ENCODE peak calls at places on chromosomes 4 and X, in five cellular contexts. Y is K562, A is HepG2, U is A549, J is GM12878. I is an unnamed sample.

GRCh38 chrX:18883234-18883960 is 100.5 kb downstream of the PHKA2 start:
- DNase-seq in Y (no peak), A (peak), U (peak), J (no peak), I (peak)

GRCh38 chr4:3217266-3217665 is 31.7 kb upstream of the MSANTD1 start:
- DNase-seq in Y (no peak), A (no peak), U (no peak), J (no peak), I (no peak)

GRCh38 chr4:25486171-25486570 is 109.1 kb downstream of the ANAPC4 start:
- DNase-seq in Y (no peak), A (peak), U (peak), J (no peak), I (peak)

GRCh38 chr4:174749091-174749490 is 80.0 kb downstream of the GLRA3 start:
- DNase-seq in Y (no peak), A (no peak), U (no peak), J (no peak), I (no peak)

GRCh38 chrX:13689519-13690211 is 737 bp downstream of the RAB9A start:
- DNase-seq in Y (no peak), A (no peak), U (no peak), J (no peak), I (peak)

GRCh38 chr4:8819421-8820177 is 52.0 kb downstream of the HMX1 start:
- DNase-seq in Y (no peak), A (no peak), U (no peak), J (no peak), I (peak)

GRCh38 chr4:10237131-10237530 is 120.5 kb upstream of the WDR1 start:
- DNase-seq in Y (no peak), A (no peak), U (no peak), J (no peak), I (no peak)

GRCh38 chr4:69875576-69875975 is 15.6 kb upstream of the SULT1E1 start:
- DNase-seq in Y (no peak), A (no peak), U (no peak), J (no peak), I (no peak)

GRCh38 chr4:13159041-13159620 is 325.0 kb downstream of the RAB28 start:
- DNase-seq in Y (no peak), A (peak), U (no peak), J (no peak), I (no peak)

GRCh38 chr4:149031399-149031798 is 589.2 kb upstream of the NR3C2 start:
- DNase-seq in Y (no peak), A (peak), U (no peak), J (no peak), I (peak)

GRCh38 chr4:17859793-17860406 is 49.1 kb downstream of the NCAPG start:
- DNase-seq in Y (no peak), A (peak), U (no peak), J (no peak), I (no peak)

GRCh38 chr4:48683784-48684666 is 96.1 kb downstream of the FRYL start:
- DNase-seq in Y (peak), A (no peak), U (no peak), J (no peak), I (no peak)

GRCh38 chrX:125266153-125266660 is 53.5 kb upstream of the TEX13C start:
- DNase-seq in Y (no peak), A (no peak), U (no peak), J (no peak), I (peak)

GRCh38 chr4:176784816-176785215 is 7.9 kb downstream of the VEGFC start:
- DNase-seq in Y (no peak), A (no peak), U (no peak), J (no peak), I (no peak)

GRCh38 chr4:122170775-122171174 is 18.6 kb downstream of the BLTP1 start:
- DNase-seq in Y (no peak), A (no peak), U (no peak), J (no peak), I (no peak)

GRCh38 chr4:146709956-146710355 is 71.3 kb downstream of the POU4F2 start:
- DNase-seq in Y (no peak), A (no peak), U (no peak), J (no peak), I (no peak)

GRCh38 chr4:138938371-138938699 is 77.2 kb upstream of the NOCT start:
- DNase-seq in Y (peak), A (peak), U (peak), J (no peak), I (peak)

GRCh38 chrX:121028419-121028818 is 19.0 kb upstream of the GLUD2 start:
- DNase-seq in Y (no peak), A (no peak), U (no peak), J (no peak), I (no peak)

GRCh38 chr4:150588341-150588740 is 6.4 kb downstream of the MAB21L2 start:
- DNase-seq in Y (no peak), A (no peak), U (no peak), J (no peak), I (no peak)

GRCh38 chrX:3145716-3146115 is 104.4 kb downstream of the ARSF start:
- DNase-seq in Y (no peak), A (no peak), U (no peak), J (no peak), I (no peak)

GRCh38 chr4:75950416-75950815 is 9.6 kb upstream of the NAAA start:
- DNase-seq in Y (no peak), A (no peak), U (no peak), J (no peak), I (no peak)

GRCh38 chrX:31070057-31070468 is 1.8 kb downstream of the FTHL17 start:
- DNase-seq in Y (no peak), A (no peak), U (no peak), J (peak), I (no peak)

GRCh38 chrX:2487366-2487765 is 13.4 kb downstream of the DHRSX start:
- DNase-seq in Y (no peak), A (no peak), U (no peak), J (no peak), I (no peak)

GRCh38 chr4:32022071-32022470 is 1301.9 kb downstream of the PCDH7 start:
- DNase-seq in Y (peak), A (no peak), U (peak), J (no peak), I (no peak)

GRCh38 chrX:2628751-2629315 is 62.3 kb upstream of the CD99 start:
- DNase-seq in Y (peak), A (peak), U (peak), J (no peak), I (no peak)

GRCh38 chrX:6095469-6095868 is 133.2 kb downstream of the NLGN4X start:
- DNase-seq in Y (no peak), A (no peak), U (peak), J (no peak), I (peak)

GRCh38 chr4:1321486-1321885 is 25.5 kb upstream of the UVSSA start:
- DNase-seq in Y (no peak), A (no peak), U (no peak), J (no peak), I (no peak)

GRCh38 chr4:123545569-123546122 is 149.1 kb downstream of the SPRY1 start:
- DNase-seq in Y (no peak), A (peak), U (no peak), J (no peak), I (peak)

GRCh38 chr4:140186651-140187315 is 32.8 kb upstream of the MAML3 start:
- DNase-seq in Y (no peak), A (no peak), U (peak), J (no peak), I (no peak)

GRCh38 chr4:1683903-1684755 is at the start of gene FAM53A:
- DNase-seq in Y (peak), A (peak), U (peak), J (peak), I (peak)

GRCh38 chr4:7828011-7828720 is 111.5 kb downstream of the AFAP1 start:
- DNase-seq in Y (no peak), A (no peak), U (no peak), J (no peak), I (peak)

GRCh38 chrX:44748014-44748413 is 95.8 kb upstream of the DUSP21 start:
- DNase-seq in Y (no peak), A (no peak), U (peak), J (no peak), I (no peak)

GRCh38 chr4:61866357-61867030 is 666.4 kb downstream of the ADGRL3 start:
- DNase-seq in Y (no peak), A (no peak), U (no peak), J (no peak), I (no peak)

GRCh38 chr4:56245547-56246229 is 141.6 kb downstream of the AASDH start:
- DNase-seq in Y (no peak), A (peak), U (peak), J (no peak), I (peak)

GRCh38 chrX:78199851-78200250 is 60.4 kb upstream of the TAF9B start:
- DNase-seq in Y (peak), A (peak), U (peak), J (no peak), I (peak)

GRCh38 chr4:103936653-103937145 is 216.9 kb upstream of the TACR3 start:
- DNase-seq in Y (no peak), A (no peak), U (no peak), J (no peak), I (no peak)

GRCh38 chr4:81030617-81031388 is at the start of gene BMP3:
- DNase-seq in Y (no peak), A (no peak), U (peak), J (no peak), I (peak)

GRCh38 chrX:22795680-22796079 is 204.1 kb upstream of the DDX53 start:
- DNase-seq in Y (no peak), A (no peak), U (no peak), J (no peak), I (no peak)

DNA sequence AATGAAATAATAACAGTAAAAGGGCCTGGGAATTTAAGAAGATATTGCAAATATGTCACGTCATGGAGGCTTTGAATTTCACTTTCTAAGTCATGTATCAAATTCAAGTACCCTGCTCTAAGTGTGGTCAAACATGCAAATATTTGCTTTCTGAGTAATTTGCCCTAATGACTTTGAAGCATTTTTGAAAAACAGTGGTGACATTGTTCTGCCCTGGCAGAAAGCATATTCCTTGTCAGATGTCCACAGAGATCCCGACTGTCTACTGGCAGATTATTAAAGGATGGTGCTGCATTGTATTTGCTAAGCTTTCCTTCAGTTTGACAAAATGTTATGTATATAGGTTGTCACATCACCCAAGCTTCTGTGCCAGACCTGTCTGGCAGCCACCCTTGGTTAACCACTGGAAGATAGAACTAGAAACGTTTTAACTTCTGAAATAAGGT is 92.5 kb downstream of the ANK2 start:
- DNase-seq in Y (no peak), A (peak), U (peak), J (no peak), I (no peak)
- H3K4me2 ChIP-seq in Y (no peak), A (peak), U (peak), J (no peak), I (no peak)

GRCh38 chr4:57249083-57249482 is 138.9 kb upstream of the IGFBP7 start:
- DNase-seq in Y (no peak), A (no peak), U (no peak), J (no peak), I (no peak)
- TF ChIP-seq JUNB in Y (no peak), A (no peak), U (no peak), J (no peak), I (no peak)

DNA sequence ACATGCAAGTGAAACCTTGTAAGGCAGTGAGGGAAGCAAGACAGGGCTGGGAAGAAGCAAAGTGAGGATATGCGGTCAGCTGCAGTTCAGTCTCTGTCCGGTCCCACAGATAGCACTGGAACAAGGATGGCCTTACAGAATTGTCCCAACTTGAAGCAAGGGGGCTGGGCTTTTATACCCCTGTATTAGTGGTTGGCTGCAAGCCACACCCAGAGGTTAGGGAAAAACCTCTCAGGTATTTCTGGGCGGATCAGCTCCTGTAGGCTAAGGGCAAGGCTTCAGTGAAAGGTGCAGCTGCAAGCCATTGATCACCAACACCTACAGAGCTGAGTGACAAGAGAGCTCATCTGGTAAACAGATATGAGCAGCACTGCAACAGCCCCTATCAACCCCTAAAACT is 89.0 kb downstream of the KDR start:
- DNase-seq in Y (no peak), A (no peak), U (no peak), J (no peak), I (peak)
- H3K4me2 ChIP-seq in Y (no peak), A (no peak), U (no peak), J (no peak), I (no peak)

GRCh38 chr4:112377701-112378620 is 80.8 kb downstream of the ALPK1 start:
- DNase-seq in Y (no peak), A (no peak), U (no peak), J (no peak), I (no peak)
- TF ChIP-seq JUNB in Y (no peak), A (no peak), U (no peak), J (no peak), I (no peak)

DNA sequence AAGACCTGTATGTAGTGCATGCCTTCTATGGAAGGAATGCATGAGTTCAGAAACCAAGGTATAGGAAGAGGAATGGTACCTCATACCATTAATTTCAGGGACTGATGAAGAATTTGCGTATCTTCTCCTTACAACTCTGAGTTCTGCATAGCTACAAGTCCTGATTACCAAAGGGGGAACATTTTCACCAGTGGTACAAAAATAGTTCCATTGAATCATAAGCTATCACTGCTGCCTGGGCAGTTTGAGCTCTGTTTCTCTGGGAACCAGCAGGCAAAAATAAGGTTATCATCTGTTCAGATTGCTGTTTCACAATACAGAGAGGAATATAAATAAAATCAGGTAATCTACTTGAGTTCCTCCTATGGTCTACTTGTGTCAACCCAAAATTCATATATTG is 77.9 kb upstream of the GNPDA2 start:
- DNase-seq in Y (no peak), A (no peak), U (no peak), J (no peak), I (no peak)
- H3K4me2 ChIP-seq in Y (no peak), A (no peak), U (no peak), J (no peak), I (no peak)

DNA sequence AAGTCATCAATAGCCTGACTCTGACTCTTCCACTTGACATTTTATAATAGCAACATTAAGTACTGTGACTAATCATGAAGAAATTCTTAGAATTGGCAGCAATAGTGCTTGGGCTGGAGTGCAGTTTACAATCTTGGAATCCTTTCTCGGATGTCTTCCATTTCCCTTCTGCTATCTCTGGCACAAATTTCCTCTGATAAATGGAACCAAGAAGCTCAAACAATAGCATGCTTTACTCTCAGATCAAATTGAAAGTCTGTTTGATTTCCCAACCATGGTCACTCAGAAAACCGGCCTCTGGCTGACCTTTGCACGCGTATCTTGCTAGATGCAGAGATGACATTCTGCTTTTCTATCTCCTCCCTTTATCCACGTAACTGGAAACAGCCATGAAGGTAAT is 99.0 kb upstream of the SPANXC start:
- DNase-seq in Y (no peak), A (no peak), U (peak), J (no peak), I (no peak)
- TF ChIP-seq JUNB in Y (no peak), A (no peak), U (peak), J (no peak), I (no peak)

I was measured in GM23338.